ENCODE peak calls at places on chromosomes 7 and 10, in seven cellular contexts. I, X, H, W, M, G and B are unnamed samples.

GRCh38 chr10:29733323-29733722 is 98.6 kb upstream of the SVIL start:
- DNase-seq in I (no peak), X (no peak), H (no peak), W (no peak), M (no peak), G (no peak), B (no peak)

GRCh38 chr7:595621-596010 is 76.0 kb upstream of the PDGFA start:
- DNase-seq in I (no peak), X (no peak), H (no peak), W (no peak), M (no peak), G (no peak), B (no peak)

GRCh38 chr7:3067193-3067592 is 23.5 kb upstream of the CARD11 start:
- DNase-seq in I (no peak), X (no peak), H (no peak), W (no peak), M (no peak), G (no peak), B (no peak)

GRCh38 chr7:132472463-132473120 is 103.7 kb downstream of the PLXNA4 start:
- DNase-seq in I (no peak), X (no peak), H (no peak), W (peak), M (peak), G (peak), B (peak)

GRCh38 chr10:110647136-110647430 is 2.9 kb downstream of the RBM20 start:
- DNase-seq in I (no peak), X (no peak), H (no peak), W (no peak), M (no peak), G (no peak), B (no peak)

GRCh38 chr10:131870831-131871672 is 29.8 kb upstream of the PPP2R2D start:
- DNase-seq in I (no peak), X (peak), H (no peak), W (no peak), M (peak), G (no peak), B (no peak)

GRCh38 chr7:77460057-77460486 is 43.9 kb upstream of the GSAP start:
- DNase-seq in I (no peak), X (no peak), H (no peak), W (no peak), M (no peak), G (no peak), B (no peak)

GRCh38 chr10:131834152-131834810 is 66.5 kb upstream of the PPP2R2D start:
- DNase-seq in I (no peak), X (peak), H (no peak), W (no peak), M (peak), G (no peak), B (no peak)

GRCh38 chr7:147658392-147658791 is 932.2 kb upstream of the C7orf33 start:
- DNase-seq in I (no peak), X (no peak), H (no peak), W (no peak), M (no peak), G (no peak), B (no peak)

GRCh38 chr7:98248156-98248555 is 3.9 kb downstream of the TECPR1 start:
- DNase-seq in I (no peak), X (no peak), H (no peak), W (no peak), M (no peak), G (no peak), B (no peak)

GRCh38 chr10:16909271-16909767 is 92.1 kb upstream of the RSU1 start:
- DNase-seq in I (no peak), X (no peak), H (no peak), W (peak), M (no peak), G (peak), B (no peak)

GRCh38 chr7:1678571-1679325 is 8.7 kb downstream of the ELFN1 start:
- DNase-seq in I (no peak), X (no peak), H (no peak), W (no peak), M (peak), G (no peak), B (no peak)

GRCh38 chr7:16989883-16990413 is 108.2 kb upstream of the AGR3 start:
- DNase-seq in I (peak), X (peak), H (peak), W (peak), M (no peak), G (peak), B (peak)

GRCh38 chr7:21568762-21569161 is 25.9 kb downstream of the DNAH11 start:
- DNase-seq in I (no peak), X (no peak), H (no peak), W (no peak), M (no peak), G (no peak), B (no peak)

GRCh38 chr7:2622869-2623697 is 8.7 kb upstream of the TTYH3 start:
- DNase-seq in I (no peak), X (no peak), H (no peak), W (no peak), M (no peak), G (no peak), B (no peak)

GRCh38 chr7:4766666-4767530 is 8.5 kb upstream of the AP5Z1 start:
- DNase-seq in I (no peak), X (no peak), H (no peak), W (no peak), M (no peak), G (peak), B (no peak)

GRCh38 chr7:4189151-4189570 is 492.9 kb upstream of the FOXK1 start:
- DNase-seq in I (no peak), X (peak), H (peak), W (no peak), M (peak), G (no peak), B (no peak)

GRCh38 chr7:55794527-55794926 is 68.0 kb downstream of the SEPTIN14 start:
- DNase-seq in I (no peak), X (no peak), H (peak), W (peak), M (no peak), G (no peak), B (no peak)

GRCh38 chr10:49300140-49300974 is 1.4 kb downstream of the C10orf71 start:
- DNase-seq in I (no peak), X (no peak), H (no peak), W (peak), M (no peak), G (no peak), B (no peak)

GRCh38 chr7:88217675-88218427 is 2.0 kb downstream of the SRI start:
- DNase-seq in I (no peak), X (no peak), H (no peak), W (no peak), M (no peak), G (no peak), B (no peak)

GRCh38 chr7:75762350-75762917 is 9.6 kb downstream of the CCL26 start:
- DNase-seq in I (peak), X (no peak), H (peak), W (peak), M (no peak), G (peak), B (peak)

GRCh38 chr7:135162382-135163001 is 8.0 kb downstream of the CYREN start:
- DNase-seq in I (no peak), X (no peak), H (no peak), W (no peak), M (no peak), G (no peak), B (no peak)

GRCh38 chr7:8436965-8437364 is 3.6 kb downstream of the NXPH1 start:
- DNase-seq in I (no peak), X (no peak), H (peak), W (peak), M (no peak), G (no peak), B (no peak)

GRCh38 chr10:42930516-42931205 is 146.2 kb upstream of the RET start:
- DNase-seq in I (no peak), X (no peak), H (no peak), W (no peak), M (no peak), G (no peak), B (no peak)
- H3K4me3 ChIP-seq in I (no peak), X (no peak), H (no peak), W (no peak), M (no peak), G (no peak), B (no peak)

GRCh38 chr10:14652816-14653215 is 121.9 kb downstream of the FAM107B start:
- DNase-seq in I (no peak), X (no peak), H (no peak), W (no peak), M (no peak), G (no peak), B (no peak)

GRCh38 chr10:14652067-14652466 is 122.6 kb downstream of the FAM107B start:
- DNase-seq in I (no peak), X (no peak), H (no peak), W (no peak), M (no peak), G (no peak), B (no peak)

GRCh38 chr10:14656052-14656451 is 118.6 kb downstream of the FAM107B start:
- DNase-seq in I (no peak), X (no peak), H (no peak), W (no peak), M (no peak), G (no peak), B (no peak)

GRCh38 chr10:14653271-14654161 is 121.2 kb downstream of the FAM107B start:
- DNase-seq in I (no peak), X (no peak), H (peak), W (peak), M (no peak), G (peak), B (peak)

DNA sequence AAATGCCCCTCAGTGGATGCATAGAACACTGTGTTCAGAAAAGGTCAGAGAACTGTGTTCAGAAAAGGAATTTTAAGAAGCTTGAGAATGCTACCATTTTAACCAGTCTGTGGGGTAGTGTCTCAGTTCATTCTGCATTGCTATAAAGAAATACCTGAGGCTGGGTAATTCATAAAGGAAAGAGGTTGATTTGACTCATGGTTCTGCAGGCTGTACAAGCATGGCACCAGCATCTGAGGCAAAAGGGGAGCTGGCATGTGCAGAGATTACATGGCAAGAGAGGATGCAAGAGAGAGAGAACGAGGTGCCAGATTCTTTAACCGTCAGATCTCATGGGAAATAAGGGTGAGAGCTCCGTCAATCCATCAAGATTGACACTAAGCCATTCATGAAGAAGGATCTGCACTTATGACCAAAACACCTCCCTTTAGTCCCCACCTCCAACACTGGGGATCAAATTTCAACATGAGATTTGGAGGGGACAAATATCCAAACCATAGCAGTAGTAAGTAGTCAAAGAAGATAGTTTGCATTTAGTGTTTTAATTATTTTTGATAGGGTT is 119.8 kb downstream of the FAM107B start:
- DNase-seq in I (no peak), X (no peak), H (no peak), W (no peak), M (no peak), G (no peak), B (no peak)
- H3K4me3 ChIP-seq in I (no peak), X (no peak), H (no peak), W (no peak), M (no peak), G (no peak), B (no peak)

GRCh38 chr7:151875862-151876111 is 1.1 kb downstream of the PRKAG2 start:
- DNase-seq in I (no peak), X (no peak), H (no peak), W (peak), M (no peak), G (peak), B (no peak)

GRCh38 chr7:151880688-151881087 is 3.8 kb upstream of the PRKAG2 start:
- DNase-seq in I (no peak), X (no peak), H (no peak), W (no peak), M (peak), G (no peak), B (no peak)

GRCh38 chr7:151876112-151876898 is 610 bp downstream of the PRKAG2 start:
- DNase-seq in I (no peak), X (peak), H (peak), W (peak), M (peak), G (peak), B (peak)

GRCh38 chr7:151876899-151877777 is at the start of gene PRKAG2:
- DNase-seq in I (no peak), X (peak), H (peak), W (peak), M (peak), G (peak), B (peak)

DNA sequence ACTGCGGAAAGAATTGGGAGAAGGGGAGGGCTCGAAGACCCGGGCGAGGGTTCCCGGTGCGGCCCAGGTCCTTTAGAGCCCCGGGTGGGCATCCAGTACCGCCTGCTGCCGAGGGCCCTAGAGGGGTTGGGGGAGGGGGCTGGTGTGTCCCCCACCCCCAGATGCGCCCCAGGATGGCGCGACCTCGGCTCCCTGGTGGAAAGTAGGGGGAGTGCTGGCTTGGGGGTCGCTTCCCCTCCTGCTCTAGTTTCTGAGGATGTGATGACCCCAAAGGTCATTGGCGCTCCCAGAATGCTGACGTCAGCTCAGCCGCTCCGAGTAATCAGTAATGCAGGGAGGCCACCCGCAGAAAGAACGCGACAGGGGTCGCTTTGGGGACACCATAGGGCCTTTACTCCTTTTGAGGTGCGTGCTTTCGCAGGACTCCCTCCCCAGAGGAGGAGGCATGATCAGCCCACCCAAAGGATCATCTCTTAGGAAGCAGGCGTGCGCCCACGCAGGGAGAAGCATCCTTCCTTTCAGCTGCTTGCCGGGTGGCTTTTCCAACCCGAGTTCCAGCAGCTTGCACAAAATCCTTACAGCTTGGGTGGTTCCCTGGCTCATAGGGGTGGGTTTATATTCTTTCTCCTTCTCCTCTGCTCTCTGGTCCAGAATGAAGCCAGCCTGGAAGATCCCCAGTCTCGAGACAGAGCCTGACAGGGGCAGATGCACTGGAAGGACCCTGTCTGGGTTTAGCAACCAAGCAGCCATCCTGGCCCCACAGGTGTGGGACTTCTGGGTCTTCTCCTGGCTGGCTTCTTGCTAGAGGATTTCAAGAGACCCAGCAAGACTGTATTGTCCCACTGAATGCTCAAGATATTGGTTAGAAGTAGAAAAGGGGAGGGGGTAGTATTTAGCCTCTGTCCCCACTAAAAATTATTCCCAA is 1.3 kb upstream of the PRKAG2 start:
- DNase-seq in I (no peak), X (no peak), H (no peak), W (no peak), M (peak), G (no peak), B (no peak)
- H3K4me3 ChIP-seq in I (no peak), X (peak), H (no peak), W (no peak), M (no peak), G (no peak), B (peak)

GRCh38 chr7:158864507-158864820 is 8.1 kb downstream of the DYNC2I1 start:
- DNase-seq in I (no peak), X (no peak), H (no peak), W (no peak), M (no peak), G (no peak), B (no peak)

GRCh38 chr7:158865462-158865922 is 9.1 kb downstream of the DYNC2I1 start:
- DNase-seq in I (no peak), X (no peak), H (no peak), W (peak), M (no peak), G (no peak), B (no peak)

GRCh38 chr7:158861936-158862704 is 5.8 kb downstream of the DYNC2I1 start:
- DNase-seq in I (no peak), X (no peak), H (no peak), W (peak), M (no peak), G (no peak), B (no peak)

GRCh38 chr7:158864833-158865232 is 8.5 kb downstream of the DYNC2I1 start:
- DNase-seq in I (no peak), X (no peak), H (no peak), W (no peak), M (no peak), G (no peak), B (no peak)

DNA sequence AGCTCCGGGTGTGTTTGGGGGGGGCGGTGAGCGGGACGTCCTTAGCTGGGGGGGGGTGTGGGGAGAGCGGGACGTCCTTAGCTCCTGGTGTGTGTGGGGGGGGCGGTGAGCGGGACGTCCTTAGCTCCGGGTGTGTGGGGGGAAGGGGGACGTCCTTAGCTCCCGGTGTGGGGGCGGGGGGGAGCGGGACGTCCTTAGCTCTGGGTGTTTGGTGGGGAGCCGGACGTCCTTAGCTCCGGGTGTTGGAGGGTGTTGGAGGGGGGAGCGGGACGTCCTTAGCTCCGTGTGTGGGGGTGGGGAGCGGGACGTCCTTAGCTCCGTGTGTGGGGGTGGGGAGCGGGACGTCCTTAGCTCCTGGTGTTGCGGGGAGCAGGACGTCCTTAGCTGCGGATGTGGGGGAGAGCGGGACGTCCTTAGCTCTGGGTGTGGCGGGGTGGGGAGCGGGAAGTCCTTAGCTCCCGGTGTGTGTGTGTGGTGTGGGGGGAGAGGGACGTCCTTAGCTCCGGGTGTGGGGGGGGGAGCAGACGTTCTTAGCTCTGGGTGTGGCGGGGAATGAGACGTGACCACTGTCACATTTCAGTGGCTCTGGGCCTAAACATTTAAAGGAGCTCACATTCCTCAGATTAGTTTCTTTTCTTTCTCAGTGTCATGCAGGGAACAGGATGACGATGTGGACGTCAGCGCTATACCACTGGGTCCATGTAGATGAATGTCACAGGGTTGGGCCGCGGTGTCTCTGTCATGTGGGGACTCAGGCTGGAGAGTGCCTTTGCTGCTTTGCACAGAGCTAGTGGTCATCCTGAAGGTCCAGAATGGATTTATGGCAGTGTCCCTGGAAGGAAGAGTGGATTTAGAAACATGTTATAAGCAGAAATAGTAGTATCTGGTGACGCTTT is 7.5 kb downstream of the DYNC2I1 start:
- DNase-seq in I (no peak), X (peak), H (peak), W (peak), M (peak), G (peak), B (peak)
- H3K4me3 ChIP-seq in I (peak), X (peak), H (peak), W (peak), M (peak), G (peak), B (peak)

GRCh38 chr7:27245798-27246691 is 3.4 kb downstream of the EVX1 start:
- DNase-seq in I (no peak), X (no peak), H (peak), W (no peak), M (no peak), G (no peak), B (no peak)

GRCh38 chr7:27243340-27244163 is 950 bp downstream of the EVX1 start:
- DNase-seq in I (no peak), X (no peak), H (no peak), W (no peak), M (no peak), G (no peak), B (no peak)

GRCh38 chr7:27242580-27243339 is at the start of gene EVX1:
- DNase-seq in I (no peak), X (no peak), H (no peak), W (peak), M (no peak), G (no peak), B (no peak)

GRCh38 chr7:27245124-27245797 is 2.7 kb downstream of the EVX1 start:
- DNase-seq in I (no peak), X (no peak), H (no peak), W (no peak), M (no peak), G (no peak), B (no peak)

GRCh38 chr7:27244488-27245123 is 2.0 kb downstream of the EVX1 start:
- DNase-seq in I (no peak), X (no peak), H (no peak), W (no peak), M (no peak), G (no peak), B (no peak)
- H3K4me3 ChIP-seq in I (no peak), X (no peak), H (no peak), W (no peak), M (no peak), G (no peak), B (no peak)

DNA sequence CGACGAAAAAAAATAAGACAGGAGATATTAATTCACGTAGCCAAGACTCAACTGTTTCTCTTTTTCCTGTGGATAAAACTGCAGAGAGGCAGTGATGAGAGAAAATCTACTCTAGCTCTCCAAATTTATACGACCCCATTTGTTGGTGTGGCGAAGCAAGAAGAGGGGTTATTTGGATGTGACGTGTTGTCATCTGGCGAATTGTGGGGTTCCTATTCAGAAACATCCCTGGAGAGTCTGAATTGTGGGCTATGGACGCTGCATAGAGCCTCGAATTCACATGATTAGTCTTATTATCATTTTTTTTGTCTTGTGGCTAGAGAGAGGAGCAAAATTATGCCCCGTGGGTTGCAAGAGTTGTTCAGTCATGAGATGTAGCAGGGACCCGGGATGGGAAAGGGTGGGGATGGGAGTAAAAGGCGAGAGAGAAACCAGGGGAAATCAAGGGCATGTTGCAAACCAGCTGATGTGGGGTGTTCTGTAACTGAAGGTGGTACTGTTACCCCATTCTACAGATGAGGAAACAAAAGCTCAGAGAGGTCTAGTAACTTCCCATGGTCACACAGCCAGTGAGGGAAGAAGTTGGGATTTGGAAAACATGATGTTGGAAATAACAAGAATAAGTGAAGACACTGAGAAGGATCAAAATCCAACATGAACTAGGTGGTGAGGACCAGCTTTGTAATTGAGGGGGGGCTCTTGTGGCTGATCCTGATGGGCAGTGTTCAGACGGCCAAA is 69.2 kb upstream of the SFMBT2 start:
- DNase-seq in I (no peak), X (no peak), H (no peak), W (no peak), M (no peak), G (no peak), B (no peak)
- H3K4me3 ChIP-seq in I (no peak), X (no peak), H (no peak), W (no peak), M (no peak), G (no peak), B (no peak)